ENCODE peak calls at places on chromosomes 7 and 10, in nine cellular contexts. P is psoas muscle, O is heart left ventricle, G is thoracic aorta, W is GM13976, H is prostate gland, J is cardiac muscle cell, K is WTC11, T is fibroblast of lung. Y is an unnamed sample.

GRCh38 chr7:134255814-134256213 is 60.9 kb downstream of the SLC35B4 start:
- DNase-seq in W (no peak), O (no peak), P (no peak), J (no peak), G (no peak), K (peak), H (no peak), T (no peak), Y (no peak)

GRCh38 chr10:102624094-102624493 is 20.2 kb upstream of the TRIM8 start:
- DNase-seq in J (no peak), W (no peak), T (no peak), P (no peak), H (no peak), G (no peak), O (no peak), K (no peak), Y (no peak)

GRCh38 chr7:142832452-142832851 is 22.4 kb upstream of the EPHB6 start:
- DNase-seq in H (no peak), T (no peak), O (no peak), G (no peak), K (no peak), J (peak), P (no peak), W (no peak), Y (no peak)

GRCh38 chr10:69285699-69286098 is 7.4 kb downstream of the HK1 start:
- DNase-seq in P (no peak), O (no peak), G (no peak), H (no peak), K (no peak), T (no peak), J (no peak), W (no peak), Y (no peak)

GRCh38 chr10:79979973-79980687 is 31.2 kb upstream of the SFTPD start:
- DNase-seq in O (no peak), H (no peak), T (no peak), K (no peak), W (no peak), P (no peak), G (no peak), J (no peak), Y (no peak)

GRCh38 chr7:118836933-118837332 is 612.4 kb downstream of the ANKRD7 start:
- DNase-seq in J (no peak), O (no peak), H (no peak), P (no peak), T (no peak), W (no peak), K (no peak), G (no peak), Y (no peak)

GRCh38 chr10:109961181-109962001 is 38.1 kb upstream of the XPNPEP1 start:
- DNase-seq in T (peak), W (no peak), K (no peak), G (no peak), H (no peak), J (no peak), P (no peak), O (no peak), Y (no peak)

GRCh38 chr7:45103958-45104843 is 7.3 kb downstream of the TBRG4 start:
- DNase-seq in G (no peak), K (no peak), P (no peak), H (no peak), O (no peak), T (no peak), W (no peak), J (no peak), Y (no peak)

GRCh38 chr7:120837599-120837998 is 20.3 kb downstream of the TSPAN12 start:
- DNase-seq in K (no peak), P (no peak), O (no peak), W (peak), J (no peak), G (no peak), H (no peak), T (no peak), Y (no peak)

GRCh38 chr10:44245601-44245938 is 139.3 kb downstream of the CXCL12 start:
- DNase-seq in W (no peak), J (peak), G (no peak), H (no peak), O (no peak), P (no peak), K (no peak), T (peak), Y (no peak)

GRCh38 chr10:77949167-77949566 is 22.6 kb upstream of the DLG5 start:
- DNase-seq in J (peak), G (no peak), H (peak), P (peak), O (no peak), T (peak), K (peak), W (no peak), Y (no peak)

GRCh38 chr10:5068274-5069017 is 25.8 kb upstream of the AKR1C3 start:
- DNase-seq in P (no peak), T (no peak), W (no peak), H (no peak), J (no peak), K (no peak), O (no peak), G (no peak), Y (no peak)

GRCh38 chr10:102985811-102986210 is 67.7 kb downstream of the CNNM2 start:
- DNase-seq in J (no peak), O (no peak), P (no peak), T (no peak), G (no peak), H (peak), W (no peak), K (no peak), Y (no peak)

GRCh38 chr10:119026301-119027110 is 3.0 kb upstream of the NANOS1 start:
- DNase-seq in H (no peak), J (no peak), P (no peak), W (no peak), O (no peak), G (no peak), T (peak), K (no peak), Y (no peak)

GRCh38 chr7:152050547-152050971 is 25.1 kb downstream of the GALNT11 start:
- DNase-seq in O (no peak), J (peak), W (no peak), G (no peak), K (no peak), P (no peak), T (peak), H (no peak), Y (no peak)

GRCh38 chr7:40077849-40078248 is 56.6 kb downstream of the MPLKIP start:
- DNase-seq in W (no peak), J (peak), T (peak), O (no peak), H (no peak), G (no peak), K (no peak), P (no peak), Y (no peak)

GRCh38 chr7:94710256-94710655 is 54.3 kb upstream of the SGCE start:
- DNase-seq in G (no peak), K (no peak), J (no peak), O (no peak), T (no peak), W (no peak), P (no peak), H (no peak), Y (no peak)

GRCh38 chr7:105649727-105650381 is 68.6 kb upstream of the EFCAB10 start:
- DNase-seq in G (no peak), W (no peak), O (no peak), H (no peak), T (peak), P (no peak), J (peak), K (no peak), Y (no peak)

GRCh38 chr10:2966134-2966533 is 101.2 kb upstream of the PFKP start:
- DNase-seq in O (no peak), H (no peak), J (no peak), T (no peak), G (no peak), K (no peak), W (no peak), P (no peak), Y (no peak)

DNA sequence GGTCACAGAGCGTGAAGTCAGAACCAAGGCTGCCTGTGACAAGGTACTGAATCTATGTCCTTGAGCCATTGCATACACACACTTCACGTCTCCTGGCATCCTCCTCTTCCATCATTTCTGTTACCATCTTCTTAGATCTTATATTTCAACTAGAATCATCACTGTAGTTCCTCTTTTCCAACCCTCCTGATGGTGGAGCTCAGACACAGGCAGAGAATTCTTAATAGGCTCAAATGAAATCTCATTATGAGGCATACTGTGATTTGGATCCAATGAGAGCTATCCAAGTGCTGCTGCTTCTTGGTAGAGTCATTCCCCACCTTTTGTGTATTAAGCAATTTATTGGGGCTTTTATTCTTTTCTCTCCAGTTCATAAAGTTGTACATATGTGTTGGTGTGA is 113.2 kb downstream of the CALCR start:
- DNase-seq in W (no peak), P (no peak), H (no peak), J (no peak), T (no peak), G (no peak), O (no peak), K (no peak), Y (no peak)
- TF ChIP-seq CTCF in W (no peak), P (no peak), H (no peak), J (no peak), T (no peak), G (no peak), O (no peak), K (no peak), Y (no peak)

DNA sequence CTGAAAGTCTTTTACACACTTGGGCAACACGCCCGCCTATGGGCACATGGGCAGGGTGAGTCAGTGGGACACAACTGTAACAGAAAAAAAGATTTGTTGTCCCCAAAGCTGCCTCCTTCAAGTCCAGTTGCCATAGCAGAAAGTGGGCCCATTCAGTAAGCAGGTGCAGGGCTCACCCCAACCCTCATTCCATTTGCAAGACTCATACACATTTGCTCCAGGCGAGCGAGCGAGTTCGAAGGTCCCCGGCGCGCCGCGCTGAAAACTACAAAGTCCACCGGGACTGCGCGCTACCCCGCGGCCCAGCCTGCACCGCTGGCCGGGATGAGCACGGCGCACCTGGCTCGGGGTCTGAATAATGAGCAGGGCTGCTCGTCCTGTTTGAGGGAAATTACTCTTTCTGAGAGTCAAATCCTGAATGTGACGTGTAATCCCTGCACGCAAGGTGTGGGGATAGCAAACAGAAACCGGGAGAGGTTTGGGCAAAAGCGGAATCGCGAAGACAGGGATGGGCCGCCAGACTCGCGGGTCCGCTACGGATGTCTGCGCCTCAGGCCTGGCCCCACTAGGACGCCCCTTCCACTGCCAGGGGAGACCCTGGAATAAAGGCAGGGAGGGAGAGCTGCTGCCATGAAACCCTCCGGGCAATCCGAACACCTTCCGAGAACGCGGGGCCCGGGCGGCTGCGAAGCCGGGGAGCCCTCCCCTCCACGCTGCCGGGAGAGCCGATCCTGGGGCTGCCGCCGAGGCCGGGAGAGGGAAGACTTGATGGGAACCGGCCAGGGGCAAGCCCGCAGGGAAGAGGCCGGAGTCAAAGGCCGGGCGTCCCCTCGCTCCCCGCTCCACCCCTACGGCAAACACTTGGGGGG is 982 bp downstream of the COBL start:
- DNase-seq in T (no peak), G (no peak), H (peak), J (no peak), P (peak), K (peak), O (no peak), W (no peak), Y (no peak)
- TF ChIP-seq CTCF in T (no peak), G (no peak), H (no peak), J (no peak), P (no peak), K (no peak), O (no peak), W (no peak), Y (no peak)

GRCh38 chr7:109622320-109622719 is 1052.6 kb downstream of the DNAJB9 start:
- DNase-seq in H (no peak), J (no peak), G (no peak), T (no peak), K (no peak), W (no peak), O (no peak), P (no peak), Y (no peak)
- TF ChIP-seq CTCF in H (no peak), J (no peak), G (no peak), T (no peak), K (no peak), W (no peak), O (no peak), P (no peak), Y (no peak)

GRCh38 chr10:125337510-125337909 is 177.1 kb upstream of the CTBP2 start:
- DNase-seq in P (no peak), G (no peak), K (peak), O (no peak), J (no peak), W (no peak), H (no peak), T (no peak), Y (no peak)
- TF ChIP-seq CTCF in P (no peak), G (no peak), K (no peak), O (no peak), J (no peak), W (no peak), H (no peak), T (no peak), Y (no peak)

GRCh38 chr7:130277763-130278643 is 11.3 kb downstream of the CPA2 start:
- DNase-seq in J (peak), O (peak), W (no peak), H (no peak), K (peak), G (no peak), T (peak), P (peak), Y (no peak)
- TF ChIP-seq CTCF in J (peak), O (peak), W (no peak), H (peak), K (no peak), G (peak), T (peak), P (peak), Y (peak)